ENCODE peak calls at places on chromosome 13, in four cellular contexts. One of them, this sample, is unnamed.

GRCh38 chr13:95267662-95268369 is 33.4 kb downstream of the ABCC4 start:
- DNase-seq in fibroblast of the aortic adventitia: peak
- DNase-seq in GM06990: no peak
- DNase-seq in GM12865: no peak
- DNase-seq in this sample: no peak

GRCh38 chr13:38309397-38309796 is 40.3 kb upstream of the UFM1 start:
- DNase-seq in fibroblast of the aortic adventitia: no peak
- DNase-seq in GM06990: no peak
- DNase-seq in GM12865: no peak
- DNase-seq in this sample: no peak

GRCh38 chr13:49097374-49097773 is 121.7 kb downstream of the FNDC3A start:
- DNase-seq in fibroblast of the aortic adventitia: peak
- DNase-seq in GM06990: no peak
- DNase-seq in GM12865: no peak
- DNase-seq in this sample: no peak

GRCh38 chr13:45341799-45342584 is 1.0 kb upstream of the TPT1 start:
- DNase-seq in fibroblast of the aortic adventitia: peak
- DNase-seq in GM06990: no peak
- DNase-seq in GM12865: no peak
- DNase-seq in this sample: no peak

GRCh38 chr13:73684750-73685149 is 449.5 kb downstream of the KLF12 start:
- DNase-seq in fibroblast of the aortic adventitia: no peak
- DNase-seq in GM06990: no peak
- DNase-seq in GM12865: no peak
- DNase-seq in this sample: no peak

GRCh38 chr13:48415516-48415915 is 2.6 kb upstream of the LPAR6 start:
- DNase-seq in fibroblast of the aortic adventitia: no peak
- DNase-seq in GM06990: no peak
- DNase-seq in GM12865: no peak
- DNase-seq in this sample: no peak

GRCh38 chr13:53782400-53783030 is 753.9 kb downstream of the OLFM4 start:
- DNase-seq in fibroblast of the aortic adventitia: peak
- DNase-seq in GM06990: no peak
- DNase-seq in GM12865: peak
- DNase-seq in this sample: peak

GRCh38 chr13:73519720-73520119 is 460.9 kb downstream of the KLF5 start:
- DNase-seq in fibroblast of the aortic adventitia: no peak
- DNase-seq in GM06990: no peak
- DNase-seq in GM12865: no peak
- DNase-seq in this sample: no peak

GRCh38 chr13:44801990-44802389 is 187.3 kb downstream of the NUFIP1 start:
- DNase-seq in fibroblast of the aortic adventitia: peak
- DNase-seq in GM06990: no peak
- DNase-seq in GM12865: no peak
- DNase-seq in this sample: no peak

GRCh38 chr13:33838567-33839131 is 20.7 kb downstream of the RFC3 start:
- DNase-seq in fibroblast of the aortic adventitia: peak
- DNase-seq in GM06990: no peak
- DNase-seq in GM12865: no peak
- DNase-seq in this sample: no peak

GRCh38 chr13:93767917-93768422 is 541.4 kb downstream of the GPC6 start:
- DNase-seq in fibroblast of the aortic adventitia: no peak
- DNase-seq in GM06990: no peak
- DNase-seq in GM12865: no peak
- DNase-seq in this sample: no peak

GRCh38 chr13:23443878-23444277 is 10.4 kb upstream of the SACS start:
- DNase-seq in fibroblast of the aortic adventitia: no peak
- DNase-seq in GM06990: no peak
- DNase-seq in GM12865: no peak
- DNase-seq in this sample: no peak

GRCh38 chr13:110306960-110307696 is at the start of the genes COL4A1 and COL4A2:
- DNase-seq in fibroblast of the aortic adventitia: peak
- DNase-seq in GM06990: no peak
- DNase-seq in GM12865: no peak
- DNase-seq in this sample: no peak

GRCh38 chr13:109745702-109746101 is 40.7 kb downstream of the IRS2 start:
- DNase-seq in fibroblast of the aortic adventitia: no peak
- DNase-seq in GM06990: no peak
- DNase-seq in GM12865: no peak
- DNase-seq in this sample: no peak

GRCh38 chr13:94778585-94778984 is 66.2 kb upstream of the SOX21 start:
- DNase-seq in fibroblast of the aortic adventitia: no peak
- DNase-seq in GM06990: no peak
- DNase-seq in GM12865: no peak
- DNase-seq in this sample: no peak

GRCh38 chr13:103883152-103883551 is 816.9 kb upstream of the SLC10A2 start:
- DNase-seq in fibroblast of the aortic adventitia: peak
- DNase-seq in GM06990: no peak
- DNase-seq in GM12865: no peak
- DNase-seq in this sample: no peak

GRCh38 chr13:103883698-103884097 is 817.5 kb upstream of the SLC10A2 start:
- DNase-seq in fibroblast of the aortic adventitia: no peak
- DNase-seq in GM06990: no peak
- DNase-seq in GM12865: no peak
- DNase-seq in this sample: no peak

GRCh38 chr13:103878891-103879605 is 812.8 kb upstream of the SLC10A2 start:
- DNase-seq in fibroblast of the aortic adventitia: no peak
- DNase-seq in GM06990: no peak
- DNase-seq in GM12865: no peak
- DNase-seq in this sample: no peak

GRCh38 chr13:103884139-103884723 is 818.0 kb upstream of the SLC10A2 start:
- DNase-seq in fibroblast of the aortic adventitia: no peak
- DNase-seq in GM06990: no peak
- DNase-seq in GM12865: no peak
- DNase-seq in this sample: no peak
- TF ChIP-seq CTCF in fibroblast of the aortic adventitia: no peak
- TF ChIP-seq CTCF in GM06990: no peak
- TF ChIP-seq CTCF in GM12865: no peak
- TF ChIP-seq CTCF in this sample: no peak

GRCh38 chr13:102400619-102401125 is 1.2 kb downstream of the FGF14 start:
- DNase-seq in fibroblast of the aortic adventitia: peak
- DNase-seq in GM06990: peak
- DNase-seq in GM12865: no peak
- DNase-seq in this sample: no peak

GRCh38 chr13:102402292-102402691 is 444 bp upstream of the FGF14 start:
- DNase-seq in fibroblast of the aortic adventitia: peak
- DNase-seq in GM06990: no peak
- DNase-seq in GM12865: no peak
- DNase-seq in this sample: peak

GRCh38 chr13:102401755-102402154 is at the start of gene FGF14:
- DNase-seq in fibroblast of the aortic adventitia: no peak
- DNase-seq in GM06990: no peak
- DNase-seq in GM12865: no peak
- DNase-seq in this sample: no peak

GRCh38 chr13:102401305-102401704 is 543 bp downstream of the FGF14 start:
- DNase-seq in fibroblast of the aortic adventitia: peak
- DNase-seq in GM06990: no peak
- DNase-seq in GM12865: no peak
- DNase-seq in this sample: peak

GRCh38 chr13:102399791-102400618 is 1.8 kb downstream of the FGF14 start:
- DNase-seq in fibroblast of the aortic adventitia: no peak
- DNase-seq in GM06990: peak
- DNase-seq in GM12865: no peak
- DNase-seq in this sample: peak
- TF ChIP-seq CTCF in fibroblast of the aortic adventitia: no peak
- TF ChIP-seq CTCF in GM06990: peak
- TF ChIP-seq CTCF in GM12865: no peak
- TF ChIP-seq CTCF in this sample: no peak

GRCh38 chr13:27476943-27477681 is 26.7 kb upstream of the MTIF3 start:
- DNase-seq in fibroblast of the aortic adventitia: peak
- DNase-seq in GM06990: peak
- DNase-seq in GM12865: peak
- DNase-seq in this sample: peak
- TF ChIP-seq CTCF in fibroblast of the aortic adventitia: no peak
- TF ChIP-seq CTCF in GM06990: peak
- TF ChIP-seq CTCF in GM12865: peak
- TF ChIP-seq CTCF in this sample: no peak

DNA sequence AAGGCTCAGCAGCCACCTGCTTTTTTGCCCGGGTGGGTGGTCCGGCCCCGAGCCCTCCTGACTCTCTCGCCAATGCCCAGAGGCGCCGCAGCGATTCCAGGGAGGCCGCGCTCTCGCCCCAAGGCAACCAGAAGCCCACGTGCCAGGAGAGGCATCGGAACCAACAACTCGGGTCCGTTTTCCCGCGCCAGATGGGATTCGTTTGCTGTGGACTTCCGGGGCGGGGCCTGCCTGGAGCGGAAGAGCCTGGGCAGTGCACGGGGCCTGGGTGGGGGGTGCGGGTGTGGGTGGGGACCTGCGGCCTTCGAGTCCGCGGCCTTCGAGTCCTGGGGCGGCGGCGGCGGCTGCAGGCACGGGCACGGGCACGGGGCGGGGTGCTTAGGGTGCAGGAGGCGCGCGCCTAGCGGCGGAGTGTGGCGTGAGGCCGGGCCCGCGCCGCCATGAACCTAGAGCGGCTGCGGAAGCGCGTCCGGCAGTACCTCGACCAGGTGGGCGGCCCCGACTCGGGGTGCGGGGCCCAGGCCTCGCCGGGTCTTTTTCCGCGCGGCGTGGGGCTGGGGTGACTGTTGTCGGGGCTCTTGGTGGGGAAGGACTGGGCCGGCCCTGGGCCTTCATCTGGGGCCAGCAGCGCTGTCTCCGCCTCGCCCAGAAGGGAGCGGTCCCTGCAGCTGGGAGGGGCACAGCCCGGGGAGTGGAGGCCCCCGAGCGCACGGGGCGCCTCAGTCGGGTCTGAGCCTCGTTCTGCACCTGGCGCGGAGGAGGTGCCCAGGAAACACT is at the start of gene CDC16:
- DNase-seq in fibroblast of the aortic adventitia: peak
- DNase-seq in GM06990: peak
- DNase-seq in GM12865: peak
- DNase-seq in this sample: peak
- TF ChIP-seq CTCF in fibroblast of the aortic adventitia: no peak
- TF ChIP-seq CTCF in GM06990: no peak
- TF ChIP-seq CTCF in GM12865: peak
- TF ChIP-seq CTCF in this sample: no peak

DNA sequence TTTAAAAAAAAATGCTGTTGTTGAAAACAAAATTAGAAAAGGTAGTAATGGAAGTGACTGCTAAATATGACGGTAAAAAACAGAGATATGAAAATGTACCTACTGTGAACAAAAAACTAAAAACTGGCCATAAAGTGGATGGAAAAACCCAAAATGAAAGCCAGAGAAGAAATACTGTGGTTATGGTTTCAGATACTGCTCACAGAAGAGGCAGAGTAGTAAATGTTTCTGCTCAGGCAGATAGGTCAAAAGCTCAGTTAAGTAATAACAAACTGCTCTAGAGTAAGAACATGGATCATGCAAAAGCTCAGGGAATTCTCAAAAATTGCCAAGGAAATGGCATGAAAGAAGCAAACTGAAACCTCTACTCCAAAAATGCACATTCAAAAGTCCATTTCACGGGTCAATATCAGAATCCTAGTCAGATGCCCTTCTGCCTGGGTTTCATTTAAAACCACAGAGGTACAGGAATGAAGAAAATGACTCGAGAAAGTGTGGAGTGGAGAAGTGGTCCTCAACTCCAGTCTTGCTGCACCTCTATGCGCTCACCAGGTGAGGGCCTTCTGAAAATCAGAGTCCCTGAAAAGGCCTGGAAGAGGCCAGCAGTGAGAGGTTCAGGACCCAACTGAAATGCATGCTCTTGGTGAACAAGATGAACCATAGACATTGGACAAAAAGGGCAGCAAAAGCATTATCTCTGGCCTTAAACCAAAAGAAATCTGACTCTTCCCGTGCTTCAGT is 315.0 kb upstream of the SPRY2 start:
- DNase-seq in fibroblast of the aortic adventitia: no peak
- DNase-seq in GM06990: no peak
- DNase-seq in GM12865: no peak
- DNase-seq in this sample: no peak
- TF ChIP-seq CTCF in fibroblast of the aortic adventitia: no peak
- TF ChIP-seq CTCF in GM06990: no peak
- TF ChIP-seq CTCF in GM12865: no peak
- TF ChIP-seq CTCF in this sample: no peak

GRCh38 chr13:26074706-26075105 is 22.9 kb upstream of the SHISA2 start:
- DNase-seq in fibroblast of the aortic adventitia: peak
- DNase-seq in GM06990: no peak
- DNase-seq in GM12865: no peak
- DNase-seq in this sample: no peak

DNA sequence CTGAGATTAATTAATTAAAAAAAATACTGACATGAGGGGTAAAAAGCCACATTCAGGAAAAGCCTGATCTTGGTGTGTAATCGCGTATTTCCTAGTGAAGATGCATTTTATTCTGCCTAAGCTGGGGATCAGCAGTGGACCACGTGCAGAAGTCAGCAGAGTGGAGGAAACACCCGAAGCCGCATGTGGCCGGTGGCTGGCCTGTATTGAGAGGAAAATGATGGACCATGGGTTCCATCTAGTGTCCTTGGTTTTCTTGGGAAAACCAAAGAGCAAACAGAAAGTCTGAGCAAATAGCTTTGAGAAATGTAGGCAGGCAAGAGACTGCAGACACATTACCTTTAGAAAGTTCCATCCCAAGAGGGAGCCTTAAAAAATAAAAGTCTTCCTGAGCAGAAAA is 23.7 kb upstream of the SHISA2 start:
- DNase-seq in fibroblast of the aortic adventitia: no peak
- DNase-seq in GM06990: no peak
- DNase-seq in GM12865: no peak
- DNase-seq in this sample: no peak
- TF ChIP-seq CTCF in fibroblast of the aortic adventitia: no peak
- TF ChIP-seq CTCF in GM06990: no peak
- TF ChIP-seq CTCF in GM12865: no peak
- TF ChIP-seq CTCF in this sample: no peak

GRCh38 chr13:25247345-25247744 is 39.9 kb downstream of the MTMR6 start:
- DNase-seq in fibroblast of the aortic adventitia: no peak
- DNase-seq in GM06990: no peak
- DNase-seq in GM12865: no peak
- DNase-seq in this sample: no peak

GRCh38 chr13:25248071-25248470 is 39.2 kb downstream of the MTMR6 start:
- DNase-seq in fibroblast of the aortic adventitia: no peak
- DNase-seq in GM06990: peak
- DNase-seq in GM12865: peak
- DNase-seq in this sample: no peak

GRCh38 chr13:25252229-25252628 is 35.1 kb downstream of the MTMR6 start:
- DNase-seq in fibroblast of the aortic adventitia: no peak
- DNase-seq in GM06990: no peak
- DNase-seq in GM12865: no peak
- DNase-seq in this sample: no peak

GRCh38 chr13:25252770-25253169 is 34.5 kb downstream of the MTMR6 start:
- DNase-seq in fibroblast of the aortic adventitia: no peak
- DNase-seq in GM06990: no peak
- DNase-seq in GM12865: no peak
- DNase-seq in this sample: no peak

GRCh38 chr13:25249001-25249543 is 38.2 kb downstream of the MTMR6 start:
- DNase-seq in fibroblast of the aortic adventitia: peak
- DNase-seq in GM06990: no peak
- DNase-seq in GM12865: peak
- DNase-seq in this sample: peak
- TF ChIP-seq CTCF in fibroblast of the aortic adventitia: peak
- TF ChIP-seq CTCF in GM06990: peak
- TF ChIP-seq CTCF in GM12865: peak
- TF ChIP-seq CTCF in this sample: peak

This sample was measured in GM13976.